ENCODE peak calls at places on chromosomes 7 and 10, in six cellular contexts. W is kidney, A is left ventricle myocardium inferior, L is astrocyte, N is neuronal stem cell, E is breast epithelium. O is an unnamed sample.

GRCh38 chr10:131127610-131128009 is 183.9 kb downstream of the TCERG1L start:
- DNase-seq in W (peak; percentile 43), A (no peak), L (no peak), N (no peak), E (no peak), O (no peak)

GRCh38 chr10:974785-975074 is 13.5 kb upstream of the GTPBP4 start:
- DNase-seq in W (no peak), A (no peak), L (no peak), N (no peak), E (no peak), O (no peak)

GRCh38 chr7:28773423-28774129 is 184.6 kb downstream of the TRIL start:
- DNase-seq in W (no peak), A (no peak), L (no peak), N (no peak), E (no peak), O (no peak)

GRCh38 chr7:157412491-157413180 is 75.8 kb downstream of the DNAJB6 start:
- DNase-seq in W (peak; percentile 56), A (peak; percentile 13), L (no peak), N (no peak), E (no peak), O (no peak)

GRCh38 chr7:134446923-134447322 is 12.0 kb downstream of the AKR1B1 start:
- DNase-seq in W (no peak), A (no peak), L (no peak), N (no peak), E (no peak), O (no peak)

GRCh38 chr7:158001003-158001402 is 586.6 kb downstream of the PTPRN2 start:
- DNase-seq in W (peak; percentile 47), A (no peak), L (no peak), N (no peak), E (no peak), O (no peak)

GRCh38 chr7:100476903-100477870 is 1.8 kb downstream of the TSC22D4 start:
- DNase-seq in W (peak; percentile 86), A (no peak), L (no peak), N (no peak), E (no peak), O (no peak)

GRCh38 chr10:69425513-69426298 is 9.0 kb upstream of the TACR2 start:
- DNase-seq in W (no peak), A (no peak), L (no peak), N (no peak), E (peak; percentile 39), O (no peak)

GRCh38 chr10:45376364-45376801 is 2.4 kb downstream of the ALOX5 start:
- DNase-seq in W (no peak), A (no peak), L (no peak), N (no peak), E (no peak), O (no peak)

GRCh38 chr10:103539751-103540150 is 46.2 kb downstream of the NEURL1 start:
- DNase-seq in W (no peak), A (no peak), L (no peak), N (no peak), E (no peak), O (no peak)

GRCh38 chr10:60827791-60828488 is 49.7 kb downstream of the CDK1 start:
- DNase-seq in W (no peak), A (no peak), L (peak; percentile 93), N (no peak), E (no peak), O (peak; percentile 94)

GRCh38 chr7:26713981-26714380 is 150.4 kb downstream of the SKAP2 start:
- DNase-seq in W (no peak), A (no peak), L (no peak), N (no peak), E (no peak), O (no peak)

GRCh38 chr10:13268841-13269240 is 31.0 kb downstream of the PHYH start:
- DNase-seq in W (no peak), A (no peak), L (no peak), N (no peak), E (no peak), O (no peak)

GRCh38 chr10:133349160-133349568 is 2.0 kb downstream of the PRAP1 start:
- DNase-seq in W (no peak), A (no peak), L (no peak), N (no peak), E (no peak), O (no peak)

DNA sequence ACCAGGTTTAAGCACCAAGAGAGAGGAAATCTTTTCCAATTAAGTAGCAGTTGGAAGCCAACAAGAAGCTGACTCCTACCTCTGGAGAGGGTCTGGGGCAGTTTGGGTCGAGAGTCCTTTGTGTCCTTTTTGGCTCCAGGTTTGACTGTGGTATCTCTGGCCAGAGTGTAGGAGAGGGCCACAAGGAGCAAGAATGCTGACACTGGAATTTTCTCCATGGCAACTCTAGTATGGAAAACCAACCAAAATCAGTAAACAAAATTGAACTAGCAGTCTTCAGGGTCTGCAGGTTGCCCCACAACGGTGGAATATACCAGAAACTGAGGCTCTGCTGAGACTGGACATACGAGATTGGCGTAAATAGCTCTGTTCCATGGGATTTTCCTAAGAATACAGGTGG is 3.2 kb downstream of the AGR2 start:
- DNase-seq in W (no peak), A (no peak), L (no peak), N (no peak), E (no peak), O (no peak)
- H3K27ac ChIP-seq in W (no peak overlapping the region), A (no peak overlapping the region), L (no peak overlapping the region), N (no peak overlapping the region), E (no peak overlapping the region), O (no peak overlapping the region)

DNA sequence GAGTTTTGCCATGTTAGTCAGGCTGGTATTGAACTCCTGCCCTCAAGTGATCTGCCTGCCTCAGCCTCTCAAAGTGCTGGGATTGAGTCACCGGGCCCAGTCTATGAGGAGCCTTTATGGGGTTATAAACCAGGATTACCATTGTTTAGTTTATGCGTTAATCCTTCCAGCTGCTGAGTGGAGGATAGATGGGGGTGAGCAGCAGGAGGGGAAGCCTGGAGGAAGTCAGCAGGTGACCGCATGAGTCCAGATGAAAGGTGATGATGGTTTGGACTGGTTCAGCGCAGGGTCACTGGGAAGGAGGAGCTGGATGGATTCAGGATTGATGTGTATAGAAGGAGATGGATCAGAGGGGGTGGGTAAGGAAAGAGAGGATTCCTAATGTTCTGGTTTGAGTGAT is 197.1 kb downstream of the ADAM12 start:
- DNase-seq in W (no peak), A (no peak), L (no peak), N (no peak), E (no peak), O (no peak)
- H3K4me1 ChIP-seq in W (no peaks in the 10 kb centered on the region), A (no peaks in the 10 kb centered on the region), L (peaks cover 4% of the 10 kb centered on the region), N (peaks cover 3% of the 10 kb centered on the region), E (no peaks in the 10 kb centered on the region), O (no peaks in the 10 kb centered on the region)

GRCh38 chr7:36985866-36986402 is 261.6 kb upstream of the AOAH start:
- DNase-seq in W (no peak), A (no peak), L (no peak), N (no peak), E (no peak), O (no peak)
- H3K27ac ChIP-seq in W (no peak overlapping the region), A (no peak overlapping the region), L (no peak overlapping the region), N (no peak overlapping the region), E (no peak overlapping the region), O (no peak overlapping the region)

GRCh38 chr10:122663516-122664130 is 36.0 kb downstream of the C10orf120 start:
- DNase-seq in W (no peak), A (no peak), L (no peak), N (no peak), E (no peak), O (no peak)

GRCh38 chr10:122664501-122664900 is 35.1 kb downstream of the C10orf120 start:
- DNase-seq in W (no peak), A (no peak), L (no peak), N (no peak), E (no peak), O (no peak)

GRCh38 chr10:122662231-122662630 is 37.4 kb downstream of the C10orf120 start:
- DNase-seq in W (no peak), A (no peak), L (no peak), N (no peak), E (no peak), O (no peak)

GRCh38 chr10:122669045-122669444 is 30.6 kb downstream of the C10orf120 start:
- DNase-seq in W (no peak), A (no peak), L (no peak), N (no peak), E (no peak), O (no peak)

DNA sequence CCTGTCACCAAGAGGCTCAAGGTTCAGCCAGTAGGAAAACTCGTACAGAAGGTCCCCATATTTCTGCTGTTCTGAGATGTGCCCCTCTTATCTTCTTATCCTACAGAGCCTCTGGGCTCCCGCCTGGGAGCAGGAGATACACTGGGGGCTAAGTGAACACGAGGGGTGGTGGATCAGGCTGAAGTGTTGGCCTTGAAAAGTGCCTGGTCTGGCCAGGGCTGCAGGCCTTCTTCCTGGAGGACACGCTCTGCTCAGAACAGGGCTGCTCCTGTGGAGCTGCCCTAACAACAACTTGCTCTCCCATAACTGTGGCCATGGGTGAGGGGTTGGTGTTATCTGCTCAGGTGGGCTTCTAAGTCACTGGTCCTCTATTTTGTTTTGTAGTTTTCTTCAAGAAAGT is 33.7 kb downstream of the C10orf120 start:
- DNase-seq in W (no peak), A (no peak), L (no peak), N (no peak), E (no peak), O (no peak)
- H3K4me1 ChIP-seq in W (no peaks in the 10 kb centered on the region), A (no peaks in the 10 kb centered on the region), L (no peaks in the 10 kb centered on the region), N (no peaks in the 10 kb centered on the region), E (no peaks in the 10 kb centered on the region), O (no peaks in the 10 kb centered on the region)

GRCh38 chr10:32384185-32384584 is 37.2 kb upstream of the EPC1 start:
- DNase-seq in W (no peak), A (no peak), L (no peak), N (no peak), E (no peak), O (no peak)
- H3K27ac ChIP-seq in W (no peak overlapping the region), A (no peak overlapping the region), L (no peak overlapping the region), N (no peak overlapping the region), E (no peak overlapping the region), O (no peak overlapping the region)

GRCh38 chr10:14584643-14585042 is 190.1 kb downstream of the FAM107B start:
- DNase-seq in W (no peak), A (no peak), L (no peak), N (no peak), E (no peak), O (no peak)
- H3K4me1 ChIP-seq in W (peaks cover 20% of the 10 kb centered on the region), A (peaks cover 6% of the 10 kb centered on the region), L (peaks cover 18% of the 10 kb centered on the region), N (peaks cover 1% of the 10 kb centered on the region), E (no peaks in the 10 kb centered on the region), O (peaks cover 6% of the 10 kb centered on the region)

GRCh38 chr7:7989985-7990761 is 21.6 kb downstream of the GLCCI1 start:
- DNase-seq in W (no peak), A (no peak), L (no peak), N (no peak), E (no peak), O (no peak)
- H3K27ac ChIP-seq in W (no peak overlapping the region), A (peak overlapping the region; percentile 16), L (no peak overlapping the region), N (no peak overlapping the region), E (peak overlapping the region; percentile 60), O (no peak overlapping the region)

DNA sequence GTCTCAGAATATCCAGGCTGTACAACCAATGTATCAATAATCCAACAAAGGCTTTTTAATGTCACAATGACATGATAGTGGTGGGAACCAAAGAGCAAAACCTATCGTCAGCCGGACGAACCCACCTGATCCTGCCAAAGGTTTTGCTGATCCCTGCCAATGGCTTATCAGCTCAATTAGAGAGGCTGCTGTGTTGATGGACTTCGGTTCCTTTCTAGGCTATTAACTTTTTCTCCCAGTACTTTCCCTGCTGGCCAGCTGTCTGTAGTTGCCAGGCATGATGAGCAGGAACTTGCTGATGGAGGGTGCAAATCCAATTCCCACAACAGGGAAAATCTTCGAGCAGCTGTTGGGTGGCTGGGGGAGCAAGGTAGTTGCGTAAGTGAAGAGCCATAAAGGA is 2.4 kb downstream of the LMOD2 start:
- DNase-seq in W (no peak), A (no peak), L (no peak), N (no peak), E (no peak), O (no peak)
- H3K4me1 ChIP-seq in W (no peaks in the 10 kb centered on the region), A (peaks cover 40% of the 10 kb centered on the region), L (no peaks in the 10 kb centered on the region), N (peaks cover 4% of the 10 kb centered on the region), E (no peaks in the 10 kb centered on the region), O (no peaks in the 10 kb centered on the region)